ENCODE peak calls at places on chromosomes 3 and 15, in five cellular contexts. K is PC-3; Z is B cell; J is activated naive CD8-positive, alpha-beta T cell treated with anti-CD3 and anti-CD28 coated beads for 36 hours; F is AML-193. X is an unnamed sample.

GRCh38 chr3:15844889-15845288 is 47.1 kb upstream of the ANKRD28 start:
- DNase-seq in K (no peak), Z (no peak), J (no peak), F (no peak), X (no peak)

GRCh38 chr15:66883322-66883911 is 181.4 kb downstream of the SMAD6 start:
- DNase-seq in K (peak; percentile 99), Z (no peak), J (no peak), F (no peak), X (peak; percentile 100)

GRCh38 chr3:171933441-171933840 is 90.3 kb downstream of the TMEM212 start:
- DNase-seq in K (no peak), Z (no peak), J (no peak), F (no peak), X (no peak)

GRCh38 chr3:150384517-150385212 is 23.4 kb upstream of the TSC22D2 start:
- DNase-seq in K (no peak), Z (peak; percentile 53), J (peak; percentile 66), F (peak; percentile 99), X (no peak)

GRCh38 chr3:82217571-82217970 is 456.1 kb upstream of the GBE1 start:
- DNase-seq in K (no peak), Z (no peak), J (no peak), F (no peak), X (no peak)

GRCh38 chr3:10669490-10670048 is 146.5 kb upstream of the SLC6A11 start:
- DNase-seq in K (no peak), Z (no peak), J (no peak), F (no peak), X (no peak)

GRCh38 chr3:56294316-56294715 is 174.0 kb downstream of the ERC2 start:
- DNase-seq in K (no peak), Z (no peak), J (no peak), F (no peak), X (no peak)

GRCh38 chr15:77118787-77119410 is 48.0 kb upstream of the TSPAN3 start:
- DNase-seq in K (peak; percentile 68), Z (peak; percentile 43), J (no peak), F (peak; percentile 77), X (peak; percentile 63)

GRCh38 chr3:103706671-103707070 is 1271.9 kb downstream of the ZPLD1 start:
- DNase-seq in K (no peak), Z (no peak), J (no peak), F (no peak), X (no peak)

GRCh38 chr3:182609575-182610156 is 183.6 kb upstream of the ATP11B start:
- DNase-seq in K (peak; percentile 95), Z (no peak), J (no peak), F (no peak), X (no peak)

GRCh38 chr3:187361835-187362234 is 6.3 kb upstream of the RTP4 start:
- DNase-seq in K (no peak), Z (no peak), J (no peak), F (no peak), X (no peak)

GRCh38 chr3:25454411-25454927 is 26.4 kb downstream of the RARB start:
- DNase-seq in K (peak; percentile 29), Z (no peak), J (no peak), F (no peak), X (no peak)

GRCh38 chr3:100059472-100059871 is 54.8 kb downstream of the FILIP1L start:
- DNase-seq in K (no peak), Z (no peak), J (no peak), F (no peak), X (no peak)

GRCh38 chr3:127428344-127429001 is 140.6 kb upstream of the PRR20G start:
- DNase-seq in K (no peak), Z (no peak), J (no peak), F (no peak), X (peak; percentile 23)

GRCh38 chr15:61946778-61947177 is 113.5 kb downstream of the VPS13C start:
- DNase-seq in K (peak; percentile 39), Z (no peak), J (no peak), F (no peak), X (no peak)